ENCODE peak calls at places on chromosomes 11 and 22, in seven cellular contexts. One of them, this sample, is unnamed.

GRCh38 chr11:86442420-86442819 is 67.7 kb downstream of the CCDC81 start:
- DNase-seq in mammary epithelial cell: no peak
- DNase-seq in brain microvascular endothelial cell: no peak
- DNase-seq in HCT116: no peak
- DNase-seq in AG04450: no peak
- DNase-seq in CD8-positive, alpha-beta T cell: no peak
- DNase-seq in heart left ventricle: no peak
- DNase-seq in this sample: no peak

GRCh38 chr11:33530824-33531223 is 169.8 kb downstream of the C11orf91 start:
- DNase-seq in mammary epithelial cell: peak
- DNase-seq in heart left ventricle: no peak
- DNase-seq in brain microvascular endothelial cell: peak
- DNase-seq in HCT116: no peak
- DNase-seq in AG04450: no peak
- DNase-seq in CD8-positive, alpha-beta T cell: no peak
- DNase-seq in this sample: no peak

GRCh38 chr22:35835998-35836691 is 118.5 kb downstream of the APOL5 start:
- DNase-seq in heart left ventricle: peak
- DNase-seq in mammary epithelial cell: peak
- DNase-seq in CD8-positive, alpha-beta T cell: no peak
- DNase-seq in AG04450: peak
- DNase-seq in HCT116: peak
- DNase-seq in brain microvascular endothelial cell: peak
- DNase-seq in this sample: peak

GRCh38 chr22:42388130-42388797 is 43.9 kb downstream of the NFAM1 start:
- DNase-seq in CD8-positive, alpha-beta T cell: no peak
- DNase-seq in AG04450: no peak
- DNase-seq in mammary epithelial cell: peak
- DNase-seq in heart left ventricle: no peak
- DNase-seq in HCT116: no peak
- DNase-seq in brain microvascular endothelial cell: no peak
- DNase-seq in this sample: no peak

GRCh38 chr22:24156915-24157782 is 24.1 kb upstream of the SUSD2 start:
- DNase-seq in AG04450: no peak
- DNase-seq in HCT116: peak
- DNase-seq in heart left ventricle: peak
- DNase-seq in CD8-positive, alpha-beta T cell: peak
- DNase-seq in brain microvascular endothelial cell: peak
- DNase-seq in mammary epithelial cell: peak
- DNase-seq in this sample: peak

GRCh38 chr11:74701351-74701750 is 29.9 kb downstream of the CHRDL2 start:
- DNase-seq in AG04450: no peak
- DNase-seq in CD8-positive, alpha-beta T cell: no peak
- DNase-seq in brain microvascular endothelial cell: no peak
- DNase-seq in heart left ventricle: no peak
- DNase-seq in mammary epithelial cell: no peak
- DNase-seq in HCT116: peak
- DNase-seq in this sample: no peak

GRCh38 chr11:62123669-62124185 is at the start of gene INCENP:
- DNase-seq in AG04450: peak
- DNase-seq in HCT116: peak
- DNase-seq in mammary epithelial cell: peak
- DNase-seq in CD8-positive, alpha-beta T cell: peak
- DNase-seq in heart left ventricle: peak
- DNase-seq in brain microvascular endothelial cell: peak
- DNase-seq in this sample: peak

GRCh38 chr11:57426754-57427691 is at the start of gene SLC43A3:
- DNase-seq in CD8-positive, alpha-beta T cell: peak
- DNase-seq in HCT116: no peak
- DNase-seq in AG04450: no peak
- DNase-seq in heart left ventricle: peak
- DNase-seq in brain microvascular endothelial cell: peak
- DNase-seq in mammary epithelial cell: peak
- DNase-seq in this sample: peak

GRCh38 chr11:57785072-57785471 is 23.5 kb downstream of the CTNND1 start:
- DNase-seq in CD8-positive, alpha-beta T cell: no peak
- DNase-seq in HCT116: no peak
- DNase-seq in mammary epithelial cell: no peak
- DNase-seq in AG04450: no peak
- DNase-seq in heart left ventricle: no peak
- DNase-seq in brain microvascular endothelial cell: no peak
- DNase-seq in this sample: no peak

GRCh38 chr11:61095022-61095421 is 7.3 kb upstream of the CD5 start:
- DNase-seq in mammary epithelial cell: no peak
- DNase-seq in CD8-positive, alpha-beta T cell: no peak
- DNase-seq in AG04450: no peak
- DNase-seq in brain microvascular endothelial cell: no peak
- DNase-seq in HCT116: no peak
- DNase-seq in heart left ventricle: no peak
- DNase-seq in this sample: no peak

GRCh38 chr22:31291403-31291715 is 929 bp downstream of the PIK3IP1 start:
- DNase-seq in heart left ventricle: no peak
- DNase-seq in mammary epithelial cell: no peak
- DNase-seq in CD8-positive, alpha-beta T cell: peak
- DNase-seq in brain microvascular endothelial cell: no peak
- DNase-seq in AG04450: no peak
- DNase-seq in HCT116: no peak
- DNase-seq in this sample: no peak

GRCh38 chr11:80958966-80959365 is 1518.1 kb upstream of the TENM4 start:
- DNase-seq in heart left ventricle: no peak
- DNase-seq in AG04450: no peak
- DNase-seq in CD8-positive, alpha-beta T cell: no peak
- DNase-seq in HCT116: no peak
- DNase-seq in brain microvascular endothelial cell: no peak
- DNase-seq in mammary epithelial cell: no peak
- DNase-seq in this sample: no peak

GRCh38 chr11:15770798-15771414 is 585.4 kb downstream of the SOX6 start:
- DNase-seq in CD8-positive, alpha-beta T cell: no peak
- DNase-seq in heart left ventricle: no peak
- DNase-seq in AG04450: peak
- DNase-seq in brain microvascular endothelial cell: peak
- DNase-seq in mammary epithelial cell: peak
- DNase-seq in HCT116: peak
- DNase-seq in this sample: peak

GRCh38 chr11:78111298-78111697 is 28.1 kb downstream of the ALG8 start:
- DNase-seq in HCT116: no peak
- DNase-seq in brain microvascular endothelial cell: no peak
- DNase-seq in heart left ventricle: no peak
- DNase-seq in mammary epithelial cell: no peak
- DNase-seq in CD8-positive, alpha-beta T cell: no peak
- DNase-seq in AG04450: no peak
- DNase-seq in this sample: no peak

GRCh38 chr22:48096846-48097665 is 1334.6 kb downstream of the TBC1D22A start:
- DNase-seq in brain microvascular endothelial cell: no peak
- DNase-seq in mammary epithelial cell: no peak
- DNase-seq in AG04450: no peak
- DNase-seq in HCT116: no peak
- DNase-seq in heart left ventricle: no peak
- DNase-seq in CD8-positive, alpha-beta T cell: no peak
- DNase-seq in this sample: no peak

GRCh38 chr11:335779-336665 is 15.4 kb upstream of the IFITM3 start:
- DNase-seq in AG04450: no peak
- DNase-seq in HCT116: no peak
- DNase-seq in brain microvascular endothelial cell: no peak
- DNase-seq in mammary epithelial cell: no peak
- DNase-seq in CD8-positive, alpha-beta T cell: no peak
- DNase-seq in heart left ventricle: no peak
- DNase-seq in this sample: no peak

GRCh38 chr11:30018443-30018842 is 1.6 kb upstream of the KCNA4 start:
- DNase-seq in heart left ventricle: peak
- DNase-seq in HCT116: no peak
- DNase-seq in AG04450: no peak
- DNase-seq in mammary epithelial cell: no peak
- DNase-seq in brain microvascular endothelial cell: no peak
- DNase-seq in CD8-positive, alpha-beta T cell: no peak
- DNase-seq in this sample: no peak

GRCh38 chr11:47667135-47667534 is 24.8 kb upstream of the MTCH2 start:
- DNase-seq in mammary epithelial cell: no peak
- DNase-seq in HCT116: no peak
- DNase-seq in heart left ventricle: no peak
- DNase-seq in brain microvascular endothelial cell: no peak
- DNase-seq in AG04450: no peak
- DNase-seq in CD8-positive, alpha-beta T cell: no peak
- DNase-seq in this sample: no peak

GRCh38 chr11:119356349-119357031 is 10.0 kb upstream of the MFRP start:
- DNase-seq in mammary epithelial cell: no peak
- DNase-seq in brain microvascular endothelial cell: peak
- DNase-seq in CD8-positive, alpha-beta T cell: peak
- DNase-seq in AG04450: no peak
- DNase-seq in heart left ventricle: peak
- DNase-seq in HCT116: peak
- DNase-seq in this sample: peak

GRCh38 chr22:19832476-19833108 is 22.1 kb downstream of the GNB1L start:
- DNase-seq in heart left ventricle: no peak
- DNase-seq in CD8-positive, alpha-beta T cell: no peak
- DNase-seq in AG04450: no peak
- DNase-seq in HCT116: no peak
- DNase-seq in brain microvascular endothelial cell: no peak
- DNase-seq in mammary epithelial cell: no peak
- DNase-seq in this sample: no peak

DNA sequence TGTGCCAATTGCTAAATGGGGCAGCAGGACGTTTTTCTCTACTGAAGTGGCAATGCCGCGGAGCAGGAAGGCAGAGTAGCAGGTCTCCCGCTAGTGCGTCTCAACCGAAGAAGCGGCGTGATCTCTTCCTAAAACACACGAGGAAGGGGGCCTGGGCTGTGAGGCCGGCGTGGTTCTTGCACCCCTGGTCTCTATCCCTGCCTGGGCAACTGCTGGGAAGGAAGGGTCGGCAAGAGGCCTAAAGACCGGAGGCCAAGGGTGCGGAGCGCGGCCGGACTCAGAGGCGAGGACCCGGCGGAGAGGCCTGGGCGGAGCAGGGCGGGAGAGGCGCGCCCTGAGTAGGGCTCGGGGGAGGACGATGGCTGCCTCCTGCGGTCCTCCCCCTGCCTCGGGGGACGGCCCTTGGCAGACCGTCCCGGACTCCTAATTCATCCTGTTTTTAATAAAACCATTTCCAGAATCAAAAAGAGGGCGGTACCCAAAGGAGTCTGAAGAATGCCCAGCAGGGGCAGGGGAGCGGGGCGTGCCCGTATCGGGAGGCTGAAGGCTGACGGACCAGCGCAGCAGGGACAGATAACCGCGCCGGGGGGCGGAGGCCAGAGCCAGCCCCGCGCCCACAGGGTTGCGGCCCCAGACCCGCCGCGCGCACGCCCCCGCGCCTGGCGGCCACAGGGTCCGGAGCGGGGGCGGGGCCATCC is 559 bp upstream of the APLP2 start:
- DNase-seq in heart left ventricle: peak
- DNase-seq in AG04450: peak
- DNase-seq in brain microvascular endothelial cell: peak
- DNase-seq in mammary epithelial cell: peak
- DNase-seq in HCT116: peak
- DNase-seq in CD8-positive, alpha-beta T cell: peak
- DNase-seq in this sample: peak
- H3K27ac ChIP-seq in heart left ventricle: peak
- H3K27ac ChIP-seq in AG04450: peak
- H3K27ac ChIP-seq in brain microvascular endothelial cell: peak
- H3K27ac ChIP-seq in mammary epithelial cell: peak
- H3K27ac ChIP-seq in HCT116: peak
- H3K27ac ChIP-seq in CD8-positive, alpha-beta T cell: peak
- H3K27ac ChIP-seq in this sample: peak

GRCh38 chr11:35153280-35153679 is 14.3 kb downstream of the CD44 start:
- DNase-seq in brain microvascular endothelial cell: no peak
- DNase-seq in CD8-positive, alpha-beta T cell: no peak
- DNase-seq in HCT116: no peak
- DNase-seq in heart left ventricle: no peak
- DNase-seq in AG04450: no peak
- DNase-seq in mammary epithelial cell: no peak
- DNase-seq in this sample: no peak
- H3K27ac ChIP-seq in brain microvascular endothelial cell: no peak
- H3K27ac ChIP-seq in CD8-positive, alpha-beta T cell: no peak
- H3K27ac ChIP-seq in HCT116: no peak
- H3K27ac ChIP-seq in heart left ventricle: no peak
- H3K27ac ChIP-seq in AG04450: no peak
- H3K27ac ChIP-seq in mammary epithelial cell: no peak
- H3K27ac ChIP-seq in this sample: no peak

DNA sequence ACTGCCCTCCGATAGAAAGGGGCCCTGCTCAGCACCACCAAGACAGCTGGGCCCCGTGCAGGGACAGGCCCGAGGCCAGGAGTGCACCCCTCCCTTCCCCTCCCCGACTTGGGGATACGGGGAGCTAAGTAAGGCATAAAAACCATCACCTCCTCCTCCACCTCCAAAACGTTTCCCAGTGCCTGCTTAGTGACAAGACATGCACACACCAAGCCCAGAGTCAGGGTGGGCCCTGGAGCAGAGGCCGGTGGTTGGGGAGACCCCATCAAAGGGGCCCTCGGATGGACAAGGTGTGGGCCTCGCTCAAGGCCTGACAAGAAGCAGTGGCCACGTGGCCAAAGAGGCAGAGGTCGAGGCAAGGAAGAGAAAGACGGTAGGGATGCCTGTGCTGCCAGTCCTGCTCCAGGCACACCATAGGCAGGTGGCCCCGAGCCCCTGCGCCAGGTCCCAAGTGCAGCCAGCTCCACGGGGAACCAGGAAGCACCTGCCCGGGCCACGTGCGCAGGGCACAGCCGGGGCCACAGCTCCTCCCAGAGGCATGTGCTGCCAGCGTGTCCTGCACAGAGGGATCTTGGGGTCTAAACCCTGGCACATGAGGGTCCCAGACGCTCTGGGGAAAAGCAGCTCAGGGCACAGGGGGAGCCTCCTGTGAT is 53.0 kb downstream of the BRD1 start:
- DNase-seq in brain microvascular endothelial cell: no peak
- DNase-seq in HCT116: no peak
- DNase-seq in mammary epithelial cell: no peak
- DNase-seq in heart left ventricle: peak
- DNase-seq in CD8-positive, alpha-beta T cell: no peak
- DNase-seq in AG04450: no peak
- DNase-seq in this sample: no peak
- H3K27ac ChIP-seq in brain microvascular endothelial cell: no peak
- H3K27ac ChIP-seq in HCT116: no peak
- H3K27ac ChIP-seq in mammary epithelial cell: no peak
- H3K27ac ChIP-seq in heart left ventricle: no peak
- H3K27ac ChIP-seq in CD8-positive, alpha-beta T cell: no peak
- H3K27ac ChIP-seq in AG04450: no peak
- H3K27ac ChIP-seq in this sample: no peak

DNA sequence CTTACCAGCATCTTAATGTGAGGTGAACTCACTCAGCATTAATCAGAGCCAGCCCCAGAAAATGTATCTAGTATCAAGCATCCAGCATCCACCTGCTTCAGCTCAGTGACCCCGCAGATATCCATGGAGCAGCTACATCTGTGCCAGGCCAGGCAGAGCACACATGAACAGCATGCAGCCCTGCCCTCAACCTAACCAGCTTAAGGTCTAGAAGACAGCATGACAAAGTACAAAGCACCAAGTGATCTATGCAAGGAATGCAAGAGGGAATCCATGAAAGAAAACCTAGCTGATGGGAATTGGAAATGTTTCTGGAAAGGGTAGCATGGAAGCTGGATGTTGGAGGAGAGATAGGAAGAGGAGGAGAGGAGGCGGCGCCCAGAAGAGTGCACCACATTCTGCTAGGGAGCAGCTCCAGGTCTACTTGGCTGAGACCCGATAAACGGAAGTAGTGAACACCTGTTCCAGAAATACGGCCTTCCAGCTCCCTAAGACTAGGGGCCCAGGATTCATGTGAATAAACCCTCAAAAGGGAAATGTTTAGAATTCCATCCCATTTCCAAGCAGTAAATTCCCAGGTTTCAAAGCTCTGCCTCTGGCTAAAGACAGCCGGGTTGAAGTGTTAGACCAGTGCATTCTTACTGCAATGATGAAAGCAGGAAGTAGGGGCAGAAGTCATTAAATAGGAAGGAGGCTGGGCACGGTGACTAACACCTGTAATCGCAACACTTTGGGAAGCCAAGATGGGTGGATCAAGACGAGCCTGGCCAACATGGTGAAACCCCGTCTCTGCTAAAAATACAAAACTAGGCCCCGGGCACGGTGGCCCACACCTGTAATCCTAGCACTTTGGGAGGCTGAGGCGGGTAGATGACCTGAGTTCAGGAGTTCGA is 23.5 kb upstream of the L3MBTL2 start:
- DNase-seq in CD8-positive, alpha-beta T cell: no peak
- DNase-seq in brain microvascular endothelial cell: peak
- DNase-seq in HCT116: no peak
- DNase-seq in AG04450: no peak
- DNase-seq in heart left ventricle: no peak
- DNase-seq in mammary epithelial cell: peak
- DNase-seq in this sample: no peak
- H3K27ac ChIP-seq in CD8-positive, alpha-beta T cell: no peak
- H3K27ac ChIP-seq in brain microvascular endothelial cell: no peak
- H3K27ac ChIP-seq in HCT116: no peak
- H3K27ac ChIP-seq in AG04450: no peak
- H3K27ac ChIP-seq in heart left ventricle: peak
- H3K27ac ChIP-seq in mammary epithelial cell: no peak
- H3K27ac ChIP-seq in this sample: no peak

This sample was measured in thyroid gland.